ENCODE peak calls at places on chromosomes 13 and 19, in eight cellular contexts. W, F, V, P, T, Q, I and J are unnamed samples.

GRCh38 chr13:32107474-32107873 is 75.9 kb downstream of the FRY start:
- DNase-seq in W (no peak), F (no peak), V (no peak), P (no peak), T (no peak), Q (no peak), I (no peak), J (no peak)

GRCh38 chr13:49635599-49636433 is 7.5 kb downstream of the ARL11 start:
- DNase-seq in W (no peak), F (no peak), V (peak), P (peak), T (no peak), Q (no peak), I (peak), J (no peak)

GRCh38 chr13:31930901-31931522 is 100.6 kb upstream of the FRY start:
- DNase-seq in W (peak), F (no peak), V (no peak), P (peak), T (no peak), Q (no peak), I (no peak), J (no peak)

GRCh38 chr13:112575295-112575622 is 12.7 kb downstream of the TUBGCP3 start:
- DNase-seq in W (no peak), F (no peak), V (no peak), P (no peak), T (no peak), Q (no peak), I (no peak), J (no peak)

GRCh38 chr19:41799444-41800000 is 3.1 kb downstream of the CEACAM3 start:
- DNase-seq in W (peak), F (no peak), V (no peak), P (peak), T (no peak), Q (no peak), I (no peak), J (no peak)

GRCh38 chr13:100438059-100438788 is 150.4 kb downstream of the GGACT start:
- DNase-seq in W (no peak), F (no peak), V (no peak), P (no peak), T (no peak), Q (no peak), I (no peak), J (no peak)

GRCh38 chr19:32223595-32224370 is 121.6 kb upstream of the ZNF507 start:
- DNase-seq in W (no peak), F (no peak), V (peak), P (no peak), T (no peak), Q (no peak), I (peak), J (no peak)

GRCh38 chr13:109744512-109745051 is 41.8 kb downstream of the IRS2 start:
- DNase-seq in W (peak), F (no peak), V (no peak), P (no peak), T (no peak), Q (no peak), I (no peak), J (no peak)

GRCh38 chr19:31272707-31273106 is 76.5 kb downstream of the TSHZ3 start:
- DNase-seq in W (no peak), F (no peak), V (no peak), P (no peak), T (no peak), Q (no peak), I (no peak), J (no peak)

GRCh38 chr13:112638157-112638750 is 50.3 kb upstream of the TUBGCP3 start:
- DNase-seq in W (peak), F (no peak), V (no peak), P (no peak), T (no peak), Q (no peak), I (peak), J (no peak)

GRCh38 chr13:32426981-32427851 is 714 bp downstream of the N4BP2L1 start:
- DNase-seq in W (peak), F (no peak), V (peak), P (peak), T (peak), Q (no peak), I (peak), J (no peak)

GRCh38 chr13:27978301-27978968 is 9.3 kb upstream of the CDX2 start:
- DNase-seq in W (no peak), F (no peak), V (no peak), P (no peak), T (no peak), Q (no peak), I (peak), J (no peak)

GRCh38 chr13:25922373-25922772 is 129.4 kb downstream of the SHISA2 start:
- DNase-seq in W (no peak), F (no peak), V (no peak), P (no peak), T (no peak), Q (no peak), I (no peak), J (no peak)

GRCh38 chr19:33298146-33298911 is 4.0 kb downstream of the CEBPA start:
- DNase-seq in W (no peak), F (no peak), V (no peak), P (no peak), T (no peak), Q (no peak), I (peak), J (no peak)

GRCh38 chr19:42652021-42652420 is 57.3 kb upstream of the CEACAM8 start:
- DNase-seq in W (no peak), F (no peak), V (no peak), P (no peak), T (no peak), Q (no peak), I (no peak), J (no peak)

GRCh38 chr13:61286148-61286745 is 129.4 kb downstream of the PCDH20 start:
- DNase-seq in W (peak), F (no peak), V (no peak), P (peak), T (no peak), Q (no peak), I (peak), J (no peak)

GRCh38 chr19:11100064-11100463 is 10.8 kb downstream of the LDLR start:
- DNase-seq in W (no peak), F (no peak), V (no peak), P (no peak), T (no peak), Q (no peak), I (no peak), J (no peak)

GRCh38 chr19:15869109-15869555 is 28.7 kb downstream of the CYP4F2 start:
- DNase-seq in W (peak), F (peak), V (peak), P (peak), T (no peak), Q (no peak), I (peak), J (no peak)

GRCh38 chr19:42528354-42529247 is at the start of gene CEACAM1:
- DNase-seq in W (peak), F (no peak), V (peak), P (peak), T (peak), Q (no peak), I (no peak), J (no peak)

GRCh38 chr13:110869805-110870706 is 44.8 kb downstream of the ANKRD10 start:
- DNase-seq in W (peak), F (no peak), V (no peak), P (peak), T (no peak), Q (peak), I (peak), J (peak)

GRCh38 chr13:99501952-99502310 is 659 bp downstream of the TM9SF2 start:
- DNase-seq in W (no peak), F (no peak), V (no peak), P (peak), T (peak), Q (no peak), I (no peak), J (no peak)

GRCh38 chr13:24208314-24208713 is 47.8 kb downstream of the SPATA13 start:
- DNase-seq in W (no peak), F (no peak), V (no peak), P (peak), T (no peak), Q (peak), I (no peak), J (no peak)

GRCh38 chr19:41624515-41624914 is 2.4 kb downstream of the CEACAM4 start:
- DNase-seq in W (no peak), F (no peak), V (no peak), P (no peak), T (no peak), Q (no peak), I (no peak), J (no peak)

GRCh38 chr13:83780201-83780600 is 102.1 kb downstream of the SLITRK1 start:
- DNase-seq in W (no peak), F (no peak), V (no peak), P (peak), T (no peak), Q (no peak), I (peak), J (no peak)

GRCh38 chr19:36605101-36605838 is at the start of gene ZNF382:
- DNase-seq in W (no peak), F (peak), V (peak), P (peak), T (peak), Q (peak), I (peak), J (peak)

GRCh38 chr13:48594080-48594815 is 59.5 kb upstream of the CYSLTR2 start:
- DNase-seq in W (no peak), F (no peak), V (no peak), P (no peak), T (no peak), Q (no peak), I (no peak), J (no peak)

GRCh38 chr13:75359266-75359665 is 122.7 kb downstream of the TBC1D4 start:
- DNase-seq in W (no peak), F (no peak), V (no peak), P (peak), T (no peak), Q (peak), I (peak), J (peak)

GRCh38 chr19:4909172-4909896 is at the start of gene UHRF1:
- DNase-seq in W (peak), F (no peak), V (no peak), P (peak), T (no peak), Q (no peak), I (peak), J (no peak)

GRCh38 chr19:29812080-29812880 is 489 bp downstream of the CCNE1 start:
- DNase-seq in W (no peak), F (no peak), V (no peak), P (no peak), T (no peak), Q (no peak), I (peak), J (no peak)

GRCh38 chr19:10395003-10395402 is 8.3 kb downstream of the CDC37 start:
- DNase-seq in W (no peak), F (no peak), V (no peak), P (no peak), T (no peak), Q (no peak), I (no peak), J (no peak)

GRCh38 chr13:76538004-76538403 is 348.2 kb downstream of the KCTD12 start:
- DNase-seq in W (no peak), F (no peak), V (no peak), P (no peak), T (no peak), Q (no peak), I (no peak), J (no peak)

GRCh38 chr13:59392328-59392727 is 771.4 kb downstream of the DIAPH3 start:
- DNase-seq in W (no peak), F (no peak), V (no peak), P (no peak), T (no peak), Q (no peak), I (no peak), J (no peak)